ENCODE peak calls at places on chromosomes 4 and X, in four cellular contexts. U, T, K and M are unnamed samples.

GRCh38 chr4:111449657-111450056 is 695.6 kb upstream of the FAM241A start:
- ATAC-seq in U (no peak), T (no peak), K (no peak), M (no peak)

GRCh38 chr4:148007303-148007702 is 275.4 kb downstream of the ARHGAP10 start:
- ATAC-seq in U (no peak), T (peak), K (peak), M (peak)

GRCh38 chr4:185903205-185903604 is 91.2 kb upstream of the SORBS2 start:
- ATAC-seq in U (no peak), T (no peak), K (no peak), M (no peak)

GRCh38 chr4:45663495-45664148 is 460.2 kb downstream of the GABRG1 start:
- ATAC-seq in U (no peak), T (no peak), K (no peak), M (no peak)

GRCh38 chr4:185117300-185117934 is 25.6 kb upstream of the SLC25A4 start:
- ATAC-seq in U (no peak), T (no peak), K (no peak), M (no peak)

GRCh38 chr4:185265942-185266341 is 56.5 kb downstream of the SNX25 start:
- ATAC-seq in U (no peak), T (no peak), K (no peak), M (no peak)

GRCh38 chr4:134365852-134366251 is 164.3 kb upstream of the PABPC4L start:
- ATAC-seq in U (no peak), T (no peak), K (no peak), M (no peak)

GRCh38 chrX:13697440-13697839 is 8.5 kb downstream of the RAB9A start:
- ATAC-seq in U (no peak), T (no peak), K (no peak), M (no peak)

GRCh38 chr4:150862829-150863228 is 152.3 kb downstream of the LRBA start:
- ATAC-seq in U (no peak), T (no peak), K (no peak), M (no peak)

GRCh38 chrX:21590012-21590776 is 67.9 kb downstream of the KLHL34 start:
- ATAC-seq in U (no peak), T (no peak), K (no peak), M (no peak)

GRCh38 chr4:172514011-172514410 is 654.6 kb upstream of the GALNT7 start:
- ATAC-seq in U (no peak), T (no peak), K (no peak), M (no peak)

GRCh38 chrX:71550578-71550977 is 17.7 kb downstream of the OGT start:
- ATAC-seq in U (no peak), T (no peak), K (no peak), M (no peak)

DNA sequence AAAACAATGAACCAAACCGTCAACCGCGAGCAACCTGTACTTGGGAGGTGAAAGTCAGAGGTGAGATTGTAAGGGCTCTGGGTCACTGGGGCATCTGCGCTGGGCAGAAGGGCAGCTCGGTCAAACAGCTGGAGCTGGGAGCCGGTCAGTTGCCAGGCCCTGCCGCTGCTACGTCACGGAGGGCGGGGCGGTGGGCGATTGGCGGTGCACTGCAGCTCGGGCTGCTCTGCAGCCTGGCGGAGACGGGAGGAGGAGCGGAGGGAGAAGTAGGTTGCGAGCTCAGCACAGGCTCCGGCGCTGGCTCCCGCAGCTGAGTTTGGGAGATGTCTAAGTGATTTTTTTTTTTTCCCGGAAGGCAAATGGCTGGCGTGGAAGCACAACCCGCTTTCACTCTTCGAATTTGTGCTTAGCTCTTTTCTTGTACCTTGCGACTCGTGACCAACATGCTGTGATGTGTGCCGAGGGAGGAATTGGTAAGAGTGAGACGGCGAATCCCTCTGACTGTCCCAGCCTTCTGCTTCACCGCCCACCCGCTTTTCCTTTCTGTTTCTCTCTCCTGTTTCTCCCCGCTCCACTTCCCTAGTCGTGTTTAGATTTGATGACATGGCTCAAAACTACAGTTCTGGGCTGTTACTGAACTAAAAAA is at the start of gene ATP10D:
- ATAC-seq in U (peak), T (peak), K (peak), M (peak)
- TF ChIP-seq CTCF in U (no peak), T (no peak), K (no peak), M (peak)

GRCh38 chr4:40843696-40844095 is 93.9 kb downstream of the NSUN7 start:
- ATAC-seq in U (no peak), T (no peak), K (peak), M (no peak)
- TF ChIP-seq CTCF in U (no peak), T (no peak), K (no peak), M (no peak)

GRCh38 chrX:132676561-132677186 is 187.8 kb upstream of the MBNL3 start:
- ATAC-seq in U (no peak), T (no peak), K (no peak), M (no peak)
- TF ChIP-seq CTCF in U (no peak), T (no peak), K (no peak), M (peak)

DNA sequence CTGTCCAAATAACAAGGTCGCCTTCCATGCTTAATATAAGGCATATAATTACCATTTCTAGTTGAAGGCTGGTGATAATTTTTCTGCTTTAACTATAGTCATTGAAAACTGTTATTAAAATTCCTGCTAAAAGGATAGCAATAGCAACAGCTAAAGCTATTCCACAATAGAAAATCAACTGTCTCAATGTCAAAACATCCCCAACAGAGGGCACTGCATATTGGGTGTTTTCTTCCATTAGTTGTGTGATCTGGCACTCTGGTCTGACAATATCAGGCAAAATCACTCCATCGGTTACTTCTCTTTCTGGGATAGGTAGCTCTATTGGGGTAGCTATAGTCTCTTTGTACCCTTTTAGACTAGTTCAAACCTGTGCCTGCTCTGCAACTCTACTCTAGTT is 53.5 kb downstream of the TMPRSS11F start:
- ATAC-seq in U (no peak), T (no peak), K (no peak), M (no peak)
- TF ChIP-seq CTCF in U (no peak), T (no peak), K (no peak), M (no peak)

DNA sequence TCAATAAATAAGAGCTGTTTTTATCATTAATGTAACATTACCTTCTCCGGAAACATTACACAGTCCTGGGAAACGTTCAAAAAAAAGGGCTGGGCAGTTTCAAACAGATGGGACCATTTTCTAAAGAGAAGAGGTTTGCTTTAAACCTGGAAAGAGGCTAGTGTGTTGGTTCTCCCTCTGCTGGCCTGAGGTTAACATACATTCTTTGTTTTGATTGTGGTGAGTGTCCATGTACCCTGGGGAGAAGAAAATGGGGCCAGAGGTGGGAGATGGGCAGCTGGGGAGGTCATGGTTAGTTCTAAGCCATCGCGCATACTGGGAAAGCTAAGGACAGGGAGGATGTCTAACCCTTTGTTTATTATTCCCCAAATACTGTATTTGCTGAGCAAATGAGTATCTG is 194.7 kb downstream of the CPEB2 start:
- ATAC-seq in U (no peak), T (no peak), K (no peak), M (no peak)
- TF ChIP-seq CTCF in U (no peak), T (peak), K (no peak), M (peak)

GRCh38 chrX:150573702-150574101 is 5.3 kb downstream of the MTM1 start:
- ATAC-seq in U (no peak), T (no peak), K (no peak), M (no peak)
- TF ChIP-seq CTCF in U (no peak), T (no peak), K (no peak), M (no peak)

DNA sequence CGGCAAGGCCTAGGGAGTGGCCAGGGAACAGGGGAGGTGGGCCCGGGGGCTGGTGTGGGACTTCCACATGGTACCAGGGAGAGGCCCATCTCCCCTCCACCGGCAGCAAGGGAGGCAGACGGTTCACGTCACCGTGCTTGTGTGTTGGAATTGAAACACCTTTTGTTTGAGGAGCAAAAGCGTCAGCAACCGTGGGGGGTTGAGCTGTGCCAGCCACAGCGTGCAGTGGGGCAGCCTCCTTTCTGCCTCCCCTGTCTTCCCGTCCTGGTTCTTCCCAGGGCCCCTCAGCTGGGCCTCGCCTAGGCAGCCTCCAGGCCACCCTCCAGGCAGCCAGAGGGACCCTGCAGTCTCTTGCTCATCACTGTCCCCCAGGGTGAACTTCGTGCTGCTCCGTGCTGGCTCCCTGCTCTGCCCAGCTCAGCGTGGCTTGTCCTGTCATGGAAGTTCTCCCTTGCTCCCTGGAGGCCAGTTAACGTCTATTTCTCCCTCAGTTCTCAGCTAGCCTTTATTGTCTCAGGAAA is 32.1 kb upstream of the HGFAC start:
- ATAC-seq in U (no peak), T (no peak), K (no peak), M (no peak)
- TF ChIP-seq CTCF in U (no peak), T (no peak), K (no peak), M (no peak)